ENCODE peak calls at places on chromosomes 4 and X, in nine cellular contexts. N is nucleus accumbens; O is GM13976; M is dorsolateral prefrontal cortex; B is foreskin fibroblast; J is vagina; K is mammary epithelial cell; Z is stimulated activated naive CD8-positive, alpha-beta T cell treated with anti-CD3 and anti-CD28 coated beads, Interleukin-15, Interleukin-2, amounts not matched to agents 100 U/mL and 50 U/mL, for 24 hours; X is kidney epithelial cell. P is an unnamed sample.

GRCh38 chrX:121455890-121456289 is 408.5 kb downstream of the GLUD2 start:
- DNase-seq in N (no peak), O (no peak), M (no peak), B (no peak), J (no peak), K (peak), Z (no peak), X (no peak), P (no peak)

GRCh38 chr4:27684501-27685077 is 823.9 kb downstream of the STIM2 start:
- DNase-seq in N (peak), O (no peak), M (no peak), B (no peak), J (no peak), K (peak), Z (peak), X (no peak), P (peak)

GRCh38 chr4:92060333-92060732 is 243.4 kb upstream of the GRID2 start:
- DNase-seq in N (no peak), O (no peak), M (no peak), B (no peak), J (no peak), K (no peak), Z (no peak), X (no peak), P (no peak)

GRCh38 chr4:15006416-15007024 is 4.2 kb downstream of the CPEB2 start:
- DNase-seq in N (no peak), O (peak), M (no peak), B (no peak), J (no peak), K (peak), Z (no peak), X (no peak), P (no peak)

GRCh38 chr4:121237069-121237399 is 72.9 kb upstream of the TNIP3 start:
- DNase-seq in N (no peak), O (no peak), M (no peak), B (no peak), J (no peak), K (no peak), Z (no peak), X (no peak), P (no peak)

GRCh38 chr4:4643306-4643705 is 101.5 kb upstream of the STX18 start:
- DNase-seq in N (no peak), O (no peak), M (no peak), B (no peak), J (no peak), K (no peak), Z (no peak), X (no peak), P (no peak)

GRCh38 chr4:41448935-41449334 is 89.0 kb upstream of the LIMCH1 start:
- DNase-seq in N (no peak), O (no peak), M (no peak), B (peak), J (no peak), K (no peak), Z (no peak), X (no peak), P (no peak)

GRCh38 chr4:184255917-184256642 is 38.4 kb upstream of the ENPP6 start:
- DNase-seq in N (no peak), O (no peak), M (no peak), B (no peak), J (no peak), K (no peak), Z (no peak), X (no peak), P (no peak)

GRCh38 chrX:51406688-51407519 is 74.3 kb downstream of the NUDT10 start:
- DNase-seq in N (no peak), O (no peak), M (no peak), B (no peak), J (no peak), K (no peak), Z (no peak), X (no peak), P (no peak)

GRCh38 chr4:180925800-180926199 is 1317.4 kb upstream of the TENM3 start:
- DNase-seq in N (no peak), O (no peak), M (no peak), B (no peak), J (no peak), K (peak), Z (no peak), X (peak), P (no peak)

GRCh38 chr4:1310031-1310795 is 20.5 kb downstream of the MAEA start:
- DNase-seq in N (no peak), O (no peak), M (no peak), B (peak), J (no peak), K (peak), Z (no peak), X (no peak), P (no peak)

GRCh38 chr4:83197555-83198235 is 83.2 kb upstream of the PLAC8 start:
- DNase-seq in N (no peak), O (no peak), M (no peak), B (no peak), J (no peak), K (no peak), Z (no peak), X (no peak), P (no peak)

GRCh38 chr4:126627255-126627654 is 1005.5 kb upstream of the INTU start:
- DNase-seq in N (no peak), O (no peak), M (no peak), B (peak), J (no peak), K (peak), Z (no peak), X (no peak), P (no peak)

GRCh38 chrX:45228126-45228525 is 27.4 kb upstream of the DIPK2B start:
- DNase-seq in N (no peak), O (no peak), M (no peak), B (no peak), J (no peak), K (no peak), Z (no peak), X (no peak), P (no peak)

GRCh38 chr4:53584658-53585057 is 6.6 kb downstream of the LNX1 start:
- DNase-seq in N (no peak), O (no peak), M (no peak), B (no peak), J (no peak), K (no peak), Z (no peak), X (no peak), P (no peak)

GRCh38 chrX:69016220-69016941 is 148.9 kb downstream of the PJA1 start:
- DNase-seq in N (no peak), O (peak), M (no peak), B (no peak), J (peak), K (no peak), Z (no peak), X (no peak), P (no peak)

GRCh38 chr4:3418029-3418762 is 23.6 kb upstream of the HGFAC start:
- DNase-seq in N (no peak), O (no peak), M (no peak), B (no peak), J (no peak), K (no peak), Z (no peak), X (no peak), P (no peak)

GRCh38 chrX:40513012-40513411 is 67.8 kb upstream of the ATP6AP2 start:
- DNase-seq in N (no peak), O (no peak), M (no peak), B (no peak), J (no peak), K (no peak), Z (no peak), X (no peak), P (no peak)

GRCh38 chr4:6782147-6782845 is at the start of gene KIAA0232:
- DNase-seq in N (peak), O (peak), M (peak), B (peak), J (no peak), K (peak), Z (peak), X (no peak), P (peak)

GRCh38 chr4:79078339-79078738 is 139.1 kb upstream of the PAQR3 start:
- DNase-seq in N (no peak), O (no peak), M (no peak), B (no peak), J (no peak), K (no peak), Z (no peak), X (no peak), P (no peak)

GRCh38 chr4:7843831-7844230 is 95.8 kb downstream of the AFAP1 start:
- DNase-seq in N (no peak), O (no peak), M (no peak), B (no peak), J (no peak), K (no peak), Z (no peak), X (no peak), P (no peak)

GRCh38 chr4:132683957-132684356 is 465.1 kb upstream of the PCDH10 start:
- DNase-seq in N (no peak), O (no peak), M (no peak), B (no peak), J (no peak), K (no peak), Z (peak), X (no peak), P (no peak)

GRCh38 chr4:56320293-56320692 is 67.0 kb downstream of the AASDH start:
- DNase-seq in N (no peak), O (no peak), M (no peak), B (no peak), J (no peak), K (peak), Z (no peak), X (no peak), P (no peak)

GRCh38 chrX:138886769-138887168 is 175.3 kb upstream of the FGF13 start:
- DNase-seq in N (no peak), O (no peak), M (no peak), B (no peak), J (no peak), K (peak), Z (no peak), X (no peak), P (no peak)

GRCh38 chr4:18538121-18538520 is 516.6 kb upstream of the LCORL start:
- DNase-seq in N (no peak), O (no peak), M (no peak), B (no peak), J (no peak), K (no peak), Z (no peak), X (no peak), P (no peak)

GRCh38 chrX:107978707-107979307 is 3.4 kb downstream of the TEX13B start:
- DNase-seq in N (no peak), O (no peak), M (no peak), B (peak), J (no peak), K (peak), Z (no peak), X (no peak), P (no peak)

GRCh38 chrX:123425904-123426303 is 241.8 kb downstream of the GRIA3 start:
- DNase-seq in N (no peak), O (no peak), M (no peak), B (peak), J (no peak), K (peak), Z (no peak), X (no peak), P (no peak)

GRCh38 chr4:146275370-146275769 is 61.0 kb downstream of the REELD1 start:
- DNase-seq in N (no peak), O (no peak), M (no peak), B (no peak), J (no peak), K (no peak), Z (no peak), X (no peak), P (no peak)

P was measured in amygdala.